ENCODE peak calls at places on chromosomes 5 and 9, in four cellular contexts. D, U, O and H are unnamed samples.
A peak's percentile ranks its signal among the peaks of the same experiment; 100 is the strongest.

GRCh38 chr5:117454716-117455212 is 880.1 kb upstream of the SEMA6A start:
- DNase-seq in D (no peak), U (no peak), O (peak; percentile 59), H (peak; percentile 25)

GRCh38 chr5:60377826-60378225 is 322.1 kb downstream of the DEPDC1B start:
- DNase-seq in D (no peak), U (no peak), O (no peak), H (no peak)

GRCh38 chr5:14269395-14269794 is 126.3 kb downstream of the TRIO start:
- DNase-seq in D (no peak), U (no peak), O (no peak), H (no peak)

GRCh38 chr9:2526071-2526862 is 95.3 kb upstream of the VLDLR start:
- DNase-seq in D (no peak), U (no peak), O (no peak), H (no peak)

GRCh38 chr5:77494935-77495334 is 2.8 kb upstream of the WDR41 start:
- DNase-seq in D (no peak), U (no peak), O (no peak), H (no peak)

GRCh38 chr9:75648021-75648420 is 242.5 kb upstream of the PCSK5 start:
- DNase-seq in D (no peak), U (no peak), O (no peak), H (no peak)

GRCh38 chr5:152185547-152186234 is 219.4 kb downstream of the NMUR2 start:
- DNase-seq in D (no peak), U (no peak), O (no peak), H (no peak)

GRCh38 chr5:131640043-131640856 is 5.2 kb upstream of the RAPGEF6 start:
- DNase-seq in D (no peak), U (no peak), O (no peak), H (peak; percentile 32)

GRCh38 chr9:123739387-123739786 is 190.5 kb downstream of the DENND1A start:
- DNase-seq in D (no peak), U (no peak), O (no peak), H (no peak)

GRCh38 chr5:176714067-176714466 is 66.8 kb downstream of the TSPAN17 start:
- DNase-seq in D (no peak), U (no peak), O (no peak), H (peak; percentile 47)

GRCh38 chr5:54087436-54087835 is 222.9 kb downstream of the ARL15 start:
- DNase-seq in D (no peak), U (no peak), O (no peak), H (no peak)

GRCh38 chr9:120755827-120756434 is 37.3 kb downstream of the FBXW2 start:
- DNase-seq in D (no peak), U (no peak), O (peak; percentile 59), H (peak; percentile 71)

GRCh38 chr5:168104811-168105481 is 186.5 kb upstream of the WWC1 start:
- DNase-seq in D (no peak), U (no peak), O (no peak), H (no peak)

GRCh38 chr9:72526901-72527800 is 5.7 kb downstream of the TMC1 start:
- DNase-seq in D (peak; percentile 78), U (no peak), O (no peak), H (peak; percentile 82)

GRCh38 chr5:1850324-1851154 is 32.2 kb downstream of the IRX4 start:
- DNase-seq in D (no peak), U (no peak), O (no peak), H (no peak)

GRCh38 chr5:85605381-85605780 is 1012.4 kb upstream of the COX7C start:
- DNase-seq in D (no peak), U (no peak), O (no peak), H (no peak)

GRCh38 chr5:149135536-149136201 is 5.6 kb upstream of the ABLIM3 start:
- DNase-seq in D (no peak), U (no peak), O (no peak), H (peak; percentile 77)

GRCh38 chr5:76367623-76368366 is 35.3 kb upstream of the IQGAP2 start:
- DNase-seq in D (no peak), U (no peak), O (no peak), H (peak; percentile 67)

GRCh38 chr5:124103671-124104070 is 591.7 kb downstream of the CSNK1G3 start:
- DNase-seq in D (no peak), U (no peak), O (no peak), H (peak; percentile 81)

GRCh38 chr5:111783537-111783936 is 26.5 kb upstream of the NREP start:
- DNase-seq in D (no peak), U (no peak), O (no peak), H (peak; percentile 46)

GRCh38 chr5:1737790-1738405 is 61.7 kb downstream of the MRPL36 start:
- DNase-seq in D (no peak), U (no peak), O (no peak), H (peak; percentile 55)

GRCh38 chr5:175541264-175541663 is 62.9 kb downstream of the SFXN1 start:
- DNase-seq in D (no peak), U (no peak), O (no peak), H (no peak)

GRCh38 chr5:94751456-94751855 is 133.0 kb downstream of the SLF1 start:
- DNase-seq in D (no peak), U (no peak), O (no peak), H (no peak)

GRCh38 chr5:122653087-122654017 is 121.5 kb upstream of the SNX2 start:
- DNase-seq in D (no peak), U (no peak), O (no peak), H (peak; percentile 33)

GRCh38 chr5:95712347-95712958 is 18.7 kb upstream of the RHOBTB3 start:
- DNase-seq in D (no peak), U (no peak), O (no peak), H (peak; percentile 95)

GRCh38 chr9:131585375-131585774 is 40.1 kb downstream of the PRRT1B start:
- DNase-seq in D (no peak), U (no peak), O (no peak), H (no peak)

GRCh38 chr9:127262621-127263020 is 2.0 kb upstream of the GARNL3 start:
- DNase-seq in D (peak; percentile 54), U (no peak), O (no peak), H (no peak)

GRCh38 chr5:131441184-131441583 is 177.3 kb downstream of the CDC42SE2 start:
- DNase-seq in D (no peak), U (no peak), O (no peak), H (no peak)

GRCh38 chr5:54905942-54906537 is 79.4 kb downstream of the ESM1 start:
- DNase-seq in D (no peak), U (no peak), O (peak; percentile 47), H (peak; percentile 69)

GRCh38 chr9:99057665-99058625 is 47.0 kb upstream of the TGFBR1 start:
- DNase-seq in D (no peak), U (no peak), O (no peak), H (peak; percentile 18)

GRCh38 chr5:96300986-96301385 is 132.1 kb downstream of the PCSK1 start:
- DNase-seq in D (no peak), U (no peak), O (no peak), H (no peak)

GRCh38 chr5:124747770-124748686 is 1.6 kb upstream of the ZNF608 start:
- DNase-seq in D (no peak), U (no peak), O (peak; percentile 31), H (peak; percentile 57)

GRCh38 chr5:95296291-95296690 is 11.4 kb upstream of the MCTP1 start:
- DNase-seq in D (no peak), U (no peak), O (no peak), H (no peak)

GRCh38 chr9:14526504-14526903 is 166.7 kb downstream of the ZDHHC21 start:
- DNase-seq in D (no peak), U (no peak), O (no peak), H (no peak)

GRCh38 chr9:127741831-127742434 is 6.8 kb upstream of the TOR2A start:
- DNase-seq in D (peak; percentile 84), U (no peak), O (peak; percentile 57), H (no peak)

GRCh38 chr5:135535420-135535819 is 344 bp downstream of the NEUROG1 start:
- DNase-seq in D (no peak), U (no peak), O (no peak), H (no peak)

GRCh38 chr5:113150221-113150620 is 173.6 kb downstream of the DCP2 start:
- DNase-seq in D (no peak), U (no peak), O (no peak), H (no peak)

GRCh38 chr5:133846478-133847226 is 121.8 kb downstream of the C5orf15 start:
- DNase-seq in D (no peak), U (no peak), O (no peak), H (no peak)

GRCh38 chr5:133849116-133849515 is 119.3 kb downstream of the C5orf15 start:
- DNase-seq in D (no peak), U (no peak), O (no peak), H (no peak)

GRCh38 chr5:133847301-133847700 is 121.1 kb downstream of the C5orf15 start:
- DNase-seq in D (no peak), U (no peak), O (no peak), H (no peak)

GRCh38 chr5:133847886-133848285 is 120.5 kb downstream of the C5orf15 start:
- DNase-seq in D (no peak), U (no peak), O (no peak), H (no peak)

GRCh38 chr5:133848306-133848924 is 120.0 kb downstream of the C5orf15 start:
- DNase-seq in D (no peak), U (no peak), O (no peak), H (no peak)
- TF ChIP-seq CTCF in D (no peak), U (no peak), O (no peak), H (no peak)

GRCh38 chr9:137234055-137234697 is 3.5 kb downstream of the SLC34A3 start:
- DNase-seq in D (no peak), U (no peak), O (no peak), H (no peak)

GRCh38 chr9:137236936-137237421 is 4.1 kb upstream of the TUBB4B start:
- DNase-seq in D (no peak), U (no peak), O (no peak), H (no peak)

GRCh38 chr9:137236238-137236935 is 4.7 kb upstream of the TUBB4B start:
- DNase-seq in D (peak; percentile 86), U (peak; percentile 45), O (peak; percentile 94), H (peak; percentile 81)

GRCh38 chr9:137234758-137235423 is 4.2 kb downstream of the SLC34A3 start:
- DNase-seq in D (no peak), U (no peak), O (no peak), H (no peak)

GRCh38 chr9:137235424-137236237 is 4.9 kb downstream of the SLC34A3 start:
- DNase-seq in D (no peak), U (no peak), O (no peak), H (no peak)
- TF ChIP-seq CTCF in D (no peak), U (no peak), O (peak; percentile 25), H (no peak)

GRCh38 chr5:153711755-153712154 is 221.3 kb downstream of the GRIA1 start:
- DNase-seq in D (no peak), U (no peak), O (no peak), H (no peak)
- TF ChIP-seq CTCF in D (no peak), U (no peak), O (no peak), H (peak; percentile 23)

GRCh38 chr5:41650131-41650530 is 139.7 kb upstream of the PLCXD3 start:
- DNase-seq in D (no peak), U (no peak), O (no peak), H (no peak)
- TF ChIP-seq CTCF in D (no peak), U (no peak), O (no peak), H (no peak)

DNA sequence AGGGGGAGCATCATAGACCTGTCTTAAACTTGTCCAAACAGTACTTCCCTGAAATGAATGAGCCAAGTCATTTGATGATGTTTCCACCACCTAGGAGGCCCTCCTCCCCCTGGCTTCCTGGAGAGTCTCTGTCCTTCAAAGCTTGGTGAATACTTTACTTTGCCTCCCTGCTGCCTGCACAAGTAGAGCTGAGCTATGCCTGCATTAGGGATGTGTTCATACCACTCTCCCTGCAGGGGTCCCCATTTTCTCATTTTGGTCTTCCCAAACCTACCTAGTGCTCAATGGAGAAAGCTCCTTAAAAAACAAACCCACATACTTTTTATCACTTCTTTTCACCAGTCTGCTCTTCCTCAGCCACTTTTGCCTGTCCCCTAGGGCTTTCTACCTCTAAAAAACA is 7.7 kb downstream of the CCNI2 start:
- DNase-seq in D (no peak), U (no peak), O (no peak), H (peak; percentile 36)
- TF ChIP-seq CTCF in D (peak; percentile 58), U (peak; percentile 24), O (peak; percentile 60), H (peak; percentile 14)